ENCODE peak calls at places on chromosomes 6 and 20, in seven cellular contexts. F is GM03348, D is AG04450, Z is MCF 10A, O is NCI-H2029 treated with DMSO at 0.1 percent for 48 hours, C is vagina, V is NCI-H1048. S is an unnamed sample.
A peak's percentile ranks its signal among the peaks of the same experiment; 100 is the strongest.

GRCh38 chr20:20366896-20367680 is 816 bp upstream of the INSM1 start:
- DNase-seq in V (no peak), C (no peak), D (no peak), Z (no peak), O (no peak), F (no peak), S (no peak)

GRCh38 chr6:109491207-109491938 is 8.4 kb upstream of the ZBTB24 start:
- DNase-seq in C (peak; percentile 46), V (no peak), Z (peak; percentile 24), D (no peak), O (peak; percentile 15), F (no peak), S (no peak)

GRCh38 chr6:132341646-132342045 is 59.6 kb downstream of the MOXD1 start:
- DNase-seq in D (no peak), C (no peak), V (no peak), O (no peak), F (no peak), Z (no peak), S (no peak)

GRCh38 chr6:84524636-84525035 is 239.8 kb downstream of the TBX18 start:
- DNase-seq in Z (no peak), D (no peak), F (no peak), O (no peak), V (no peak), C (no peak), S (no peak)

GRCh38 chr20:48192109-48192508 is 406.8 kb upstream of the SULF2 start:
- DNase-seq in O (no peak), Z (no peak), V (no peak), D (no peak), C (no peak), F (no peak), S (peak; percentile 51)

GRCh38 chr20:23119456-23120216 is 33.5 kb upstream of the CD93 start:
- DNase-seq in V (no peak), O (no peak), D (no peak), C (no peak), Z (no peak), F (no peak), S (no peak)

GRCh38 chr20:21053002-21053762 is 53.0 kb downstream of the LINC00237 start:
- DNase-seq in O (no peak), V (peak; percentile 85), F (no peak), C (no peak), D (no peak), Z (no peak), S (no peak)

GRCh38 chr6:156647440-156647839 is 129.7 kb upstream of the ARID1B start:
- DNase-seq in F (no peak), D (no peak), V (no peak), O (no peak), C (no peak), Z (no peak), S (no peak)

GRCh38 chr6:161418458-161418945 is 144.6 kb upstream of the AGPAT4 start:
- DNase-seq in D (peak; percentile 76), Z (peak; percentile 82), F (peak; percentile 71), V (peak; percentile 37), C (no peak), O (peak; percentile 12), S (peak; percentile 64)

GRCh38 chr6:73699656-73700055 is 3.7 kb downstream of the CD109 start:
- DNase-seq in V (no peak), D (no peak), Z (no peak), C (no peak), O (no peak), F (no peak), S (no peak)

GRCh38 chr6:148090326-148090725 is 252.3 kb upstream of the SASH1 start:
- DNase-seq in D (no peak), F (no peak), C (no peak), O (no peak), V (no peak), Z (no peak), S (no peak)

GRCh38 chr6:56655996-56656395 is 13.3 kb upstream of the DST start:
- DNase-seq in O (no peak), Z (no peak), C (no peak), D (no peak), V (no peak), F (no peak), S (peak; percentile 30)

GRCh38 chr20:43853174-43853803 is 61.4 kb upstream of the TOX2 start:
- DNase-seq in F (no peak), D (no peak), Z (peak; percentile 18), C (no peak), V (no peak), O (no peak), S (no peak)

GRCh38 chr6:166651408-166651807 is 24.4 kb upstream of the RPS6KA2 start:
- DNase-seq in Z (no peak), V (no peak), D (no peak), O (no peak), F (no peak), C (no peak), S (no peak)

GRCh38 chr20:50436696-50437095 is 73.5 kb upstream of the PTPN1 start:
- DNase-seq in V (no peak), Z (no peak), F (no peak), O (no peak), C (no peak), D (no peak), S (no peak)

S was measured in K562.